ENCODE peak calls at places on chromosome 6, in eight cellular contexts. One of them, this sample, is unnamed.

GRCh38 chr6:35372633-35373032 is 30.3 kb downstream of the PPARD start:
- DNase-seq in heart left ventricle: no peak
- DNase-seq in aorta: no peak
- DNase-seq in pancreas: no peak
- DNase-seq in mesenchymal stem cell: no peak
- DNase-seq in trophoblast cell: no peak
- DNase-seq in tibial nerve: no peak
- DNase-seq in GM23248: no peak
- DNase-seq in this sample: no peak

GRCh38 chr6:124943658-124944057 is 18.6 kb upstream of the RNF217 start:
- DNase-seq in heart left ventricle: no peak
- DNase-seq in aorta: no peak
- DNase-seq in pancreas: no peak
- DNase-seq in mesenchymal stem cell: peak
- DNase-seq in trophoblast cell: peak
- DNase-seq in tibial nerve: no peak
- DNase-seq in GM23248: peak
- DNase-seq in this sample: no peak

GRCh38 chr6:14510038-14510437 is 392.5 kb downstream of the CD83 start:
- DNase-seq in heart left ventricle: no peak
- DNase-seq in aorta: no peak
- DNase-seq in pancreas: no peak
- DNase-seq in mesenchymal stem cell: no peak
- DNase-seq in trophoblast cell: no peak
- DNase-seq in tibial nerve: no peak
- DNase-seq in GM23248: no peak
- DNase-seq in this sample: no peak

GRCh38 chr6:85678000-85678601 is 35.4 kb upstream of the SYNCRIP start:
- DNase-seq in heart left ventricle: no peak
- DNase-seq in aorta: no peak
- DNase-seq in pancreas: no peak
- DNase-seq in mesenchymal stem cell: no peak
- DNase-seq in trophoblast cell: no peak
- DNase-seq in tibial nerve: no peak
- DNase-seq in GM23248: peak
- DNase-seq in this sample: no peak

GRCh38 chr6:103167345-103167744 is 1692.4 kb downstream of the HACE1 start:
- DNase-seq in heart left ventricle: no peak
- DNase-seq in aorta: no peak
- DNase-seq in pancreas: no peak
- DNase-seq in mesenchymal stem cell: no peak
- DNase-seq in trophoblast cell: no peak
- DNase-seq in tibial nerve: no peak
- DNase-seq in GM23248: no peak
- DNase-seq in this sample: no peak

GRCh38 chr6:31446481-31446880 is 43.1 kb downstream of the MICA start:
- DNase-seq in heart left ventricle: no peak
- DNase-seq in aorta: no peak
- DNase-seq in pancreas: no peak
- DNase-seq in mesenchymal stem cell: no peak
- DNase-seq in trophoblast cell: no peak
- DNase-seq in tibial nerve: no peak
- DNase-seq in GM23248: peak
- DNase-seq in this sample: no peak

GRCh38 chr6:30319146-30319835 is 7.4 kb upstream of the TRIM39 start:
- DNase-seq in heart left ventricle: no peak
- DNase-seq in aorta: no peak
- DNase-seq in pancreas: no peak
- DNase-seq in mesenchymal stem cell: peak
- DNase-seq in trophoblast cell: no peak
- DNase-seq in tibial nerve: no peak
- DNase-seq in GM23248: peak
- DNase-seq in this sample: no peak

GRCh38 chr6:89022747-89023289 is 57.7 kb upstream of the PNRC1 start:
- DNase-seq in heart left ventricle: no peak
- DNase-seq in aorta: no peak
- DNase-seq in pancreas: no peak
- DNase-seq in mesenchymal stem cell: peak
- DNase-seq in trophoblast cell: no peak
- DNase-seq in tibial nerve: no peak
- DNase-seq in GM23248: peak
- DNase-seq in this sample: no peak

GRCh38 chr6:3353504-3353903 is 94.8 kb downstream of the PSMG4 start:
- DNase-seq in heart left ventricle: no peak
- DNase-seq in aorta: no peak
- DNase-seq in pancreas: no peak
- DNase-seq in mesenchymal stem cell: no peak
- DNase-seq in trophoblast cell: no peak
- DNase-seq in tibial nerve: no peak
- DNase-seq in GM23248: no peak
- DNase-seq in this sample: no peak

GRCh38 chr6:113076817-113077216 is 729.7 kb downstream of the RFPL4B start:
- DNase-seq in heart left ventricle: no peak
- DNase-seq in aorta: no peak
- DNase-seq in pancreas: no peak
- DNase-seq in mesenchymal stem cell: no peak
- DNase-seq in trophoblast cell: no peak
- DNase-seq in tibial nerve: no peak
- DNase-seq in GM23248: no peak
- DNase-seq in this sample: no peak

GRCh38 chr6:123648723-123649122 is 12.0 kb upstream of the TRDN start:
- DNase-seq in heart left ventricle: no peak
- DNase-seq in aorta: no peak
- DNase-seq in pancreas: no peak
- DNase-seq in mesenchymal stem cell: no peak
- DNase-seq in trophoblast cell: no peak
- DNase-seq in tibial nerve: no peak
- DNase-seq in GM23248: no peak
- DNase-seq in this sample: no peak

GRCh38 chr6:53441035-53441493 is 92.3 kb upstream of the ELOVL5 start:
- DNase-seq in heart left ventricle: no peak
- DNase-seq in aorta: no peak
- DNase-seq in pancreas: no peak
- DNase-seq in mesenchymal stem cell: no peak
- DNase-seq in trophoblast cell: no peak
- DNase-seq in tibial nerve: no peak
- DNase-seq in GM23248: peak
- DNase-seq in this sample: no peak

GRCh38 chr6:143128346-143129015 is 67.8 kb downstream of the AIG1 start:
- DNase-seq in heart left ventricle: no peak
- DNase-seq in aorta: no peak
- DNase-seq in pancreas: no peak
- DNase-seq in mesenchymal stem cell: no peak
- DNase-seq in trophoblast cell: no peak
- DNase-seq in tibial nerve: no peak
- DNase-seq in GM23248: no peak
- DNase-seq in this sample: no peak

GRCh38 chr6:149031545-149032317 is 284.9 kb downstream of the UST start:
- DNase-seq in heart left ventricle: no peak
- DNase-seq in aorta: no peak
- DNase-seq in pancreas: no peak
- DNase-seq in mesenchymal stem cell: peak
- DNase-seq in trophoblast cell: peak
- DNase-seq in tibial nerve: no peak
- DNase-seq in GM23248: peak
- DNase-seq in this sample: no peak
- H3K27ac ChIP-seq in heart left ventricle: no peak
- H3K27ac ChIP-seq in aorta: no peak
- H3K27ac ChIP-seq in pancreas: peak
- H3K27ac ChIP-seq in mesenchymal stem cell: peak
- H3K27ac ChIP-seq in trophoblast cell: no peak
- H3K27ac ChIP-seq in tibial nerve: peak
- H3K27ac ChIP-seq in GM23248: peak
- H3K27ac ChIP-seq in this sample: peak

DNA sequence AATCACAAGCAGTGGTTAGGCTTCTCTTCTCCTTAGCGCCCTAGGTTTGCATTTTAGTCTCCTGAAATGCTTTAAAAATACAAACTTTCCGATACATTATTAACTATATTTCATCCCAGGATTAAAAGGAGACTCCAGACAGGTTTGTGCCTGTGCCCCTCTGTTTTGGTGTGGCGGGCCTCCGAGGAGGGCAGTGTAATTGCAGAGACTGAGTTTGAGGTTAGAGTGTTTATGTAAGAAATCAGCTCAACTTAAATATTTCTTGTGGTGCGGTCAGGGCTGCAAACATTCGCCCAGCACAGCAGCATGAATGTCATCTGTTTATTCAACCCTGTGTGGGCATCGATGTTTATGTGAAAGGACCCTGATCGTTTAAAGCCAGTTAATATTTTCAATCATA is 130.4 kb upstream of the AKAP12 start:
- DNase-seq in heart left ventricle: no peak
- DNase-seq in aorta: no peak
- DNase-seq in pancreas: no peak
- DNase-seq in mesenchymal stem cell: peak
- DNase-seq in trophoblast cell: no peak
- DNase-seq in tibial nerve: no peak
- DNase-seq in GM23248: no peak
- DNase-seq in this sample: no peak
- H3K27ac ChIP-seq in heart left ventricle: no peak
- H3K27ac ChIP-seq in aorta: no peak
- H3K27ac ChIP-seq in pancreas: no peak
- H3K27ac ChIP-seq in mesenchymal stem cell: peak
- H3K27ac ChIP-seq in trophoblast cell: no peak
- H3K27ac ChIP-seq in tibial nerve: no peak
- H3K27ac ChIP-seq in GM23248: no peak
- H3K27ac ChIP-seq in this sample: no peak

DNA sequence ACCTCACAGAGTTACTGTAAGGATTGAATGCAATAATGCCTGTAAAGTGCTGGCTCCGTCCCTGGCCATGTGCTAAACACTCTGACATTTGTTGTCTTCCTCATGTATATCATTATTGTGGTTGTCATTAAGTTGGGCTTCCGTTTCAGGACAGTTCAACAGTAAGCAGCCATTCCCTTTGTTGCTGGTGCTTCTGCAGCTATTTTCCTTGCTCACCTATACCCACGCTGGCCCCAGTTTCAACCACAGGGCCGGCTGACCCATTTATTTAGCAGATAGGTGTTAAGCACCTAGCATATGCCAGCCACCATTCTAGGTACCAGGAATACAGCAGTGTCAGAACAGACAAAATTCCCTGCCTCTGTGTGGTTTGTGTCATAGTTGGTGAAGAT is 14.4 kb downstream of the E2F3 start:
- DNase-seq in heart left ventricle: no peak
- DNase-seq in aorta: no peak
- DNase-seq in pancreas: no peak
- DNase-seq in mesenchymal stem cell: no peak
- DNase-seq in trophoblast cell: no peak
- DNase-seq in tibial nerve: no peak
- DNase-seq in GM23248: no peak
- DNase-seq in this sample: no peak
- H3K27ac ChIP-seq in heart left ventricle: no peak
- H3K27ac ChIP-seq in aorta: no peak
- H3K27ac ChIP-seq in pancreas: no peak
- H3K27ac ChIP-seq in mesenchymal stem cell: no peak
- H3K27ac ChIP-seq in trophoblast cell: no peak
- H3K27ac ChIP-seq in tibial nerve: no peak
- H3K27ac ChIP-seq in GM23248: no peak
- H3K27ac ChIP-seq in this sample: no peak

GRCh38 chr6:54770328-54770727 is 76.2 kb upstream of the FAM83B start:
- DNase-seq in heart left ventricle: no peak
- DNase-seq in aorta: no peak
- DNase-seq in pancreas: no peak
- DNase-seq in mesenchymal stem cell: no peak
- DNase-seq in trophoblast cell: no peak
- DNase-seq in tibial nerve: no peak
- DNase-seq in GM23248: no peak
- DNase-seq in this sample: no peak
- H3K27ac ChIP-seq in heart left ventricle: no peak
- H3K27ac ChIP-seq in aorta: no peak
- H3K27ac ChIP-seq in pancreas: no peak
- H3K27ac ChIP-seq in mesenchymal stem cell: no peak
- H3K27ac ChIP-seq in trophoblast cell: no peak
- H3K27ac ChIP-seq in tibial nerve: no peak
- H3K27ac ChIP-seq in GM23248: no peak
- H3K27ac ChIP-seq in this sample: no peak

GRCh38 chr6:128500017-128500416 is 20.4 kb downstream of the PTPRK start:
- DNase-seq in heart left ventricle: no peak
- DNase-seq in aorta: no peak
- DNase-seq in pancreas: no peak
- DNase-seq in mesenchymal stem cell: no peak
- DNase-seq in trophoblast cell: no peak
- DNase-seq in tibial nerve: no peak
- DNase-seq in GM23248: peak
- DNase-seq in this sample: no peak

GRCh38 chr6:128499079-128499705 is 21.2 kb downstream of the PTPRK start:
- DNase-seq in heart left ventricle: no peak
- DNase-seq in aorta: no peak
- DNase-seq in pancreas: no peak
- DNase-seq in mesenchymal stem cell: no peak
- DNase-seq in trophoblast cell: no peak
- DNase-seq in tibial nerve: no peak
- DNase-seq in GM23248: no peak
- DNase-seq in this sample: no peak

GRCh38 chr6:128494440-128494839 is 26.0 kb downstream of the PTPRK start:
- DNase-seq in heart left ventricle: no peak
- DNase-seq in aorta: no peak
- DNase-seq in pancreas: no peak
- DNase-seq in mesenchymal stem cell: no peak
- DNase-seq in trophoblast cell: no peak
- DNase-seq in tibial nerve: no peak
- DNase-seq in GM23248: no peak
- DNase-seq in this sample: no peak

GRCh38 chr6:128495536-128496333 is 24.7 kb downstream of the PTPRK start:
- DNase-seq in heart left ventricle: no peak
- DNase-seq in aorta: no peak
- DNase-seq in pancreas: no peak
- DNase-seq in mesenchymal stem cell: no peak
- DNase-seq in trophoblast cell: no peak
- DNase-seq in tibial nerve: no peak
- DNase-seq in GM23248: no peak
- DNase-seq in this sample: no peak

DNA sequence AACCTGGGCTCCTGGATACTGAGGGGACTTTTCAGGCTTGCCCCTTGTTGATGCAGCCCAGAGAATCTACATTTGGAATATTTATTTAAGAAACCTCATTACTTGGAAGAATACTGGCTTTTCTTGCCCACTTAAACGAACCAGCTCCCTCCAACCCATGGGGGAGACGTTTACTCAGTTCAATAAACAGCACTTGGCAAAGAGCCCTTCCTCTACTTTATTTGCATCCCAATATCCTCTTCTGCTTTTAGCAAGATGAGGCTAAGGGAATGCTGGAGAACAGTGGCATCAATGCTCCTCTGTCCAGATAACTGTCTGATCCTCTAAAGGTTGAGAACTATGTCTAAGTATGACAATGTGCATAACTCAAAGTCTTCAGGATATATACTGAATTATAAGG is 22.2 kb downstream of the PTPRK start:
- DNase-seq in heart left ventricle: no peak
- DNase-seq in aorta: no peak
- DNase-seq in pancreas: no peak
- DNase-seq in mesenchymal stem cell: no peak
- DNase-seq in trophoblast cell: no peak
- DNase-seq in tibial nerve: no peak
- DNase-seq in GM23248: no peak
- DNase-seq in this sample: no peak
- H3K27ac ChIP-seq in heart left ventricle: no peak
- H3K27ac ChIP-seq in aorta: no peak
- H3K27ac ChIP-seq in pancreas: no peak
- H3K27ac ChIP-seq in mesenchymal stem cell: no peak
- H3K27ac ChIP-seq in trophoblast cell: no peak
- H3K27ac ChIP-seq in tibial nerve: no peak
- H3K27ac ChIP-seq in GM23248: no peak
- H3K27ac ChIP-seq in this sample: peak

This sample was measured in caudate nucleus.